ENCODE peak calls at places on chromosomes 3 and 15, in six cellular contexts. V is endothelial cell of umbilical vein, A is A549, J is HepG2, B is GM12878, R is K562. C is an unnamed sample.
A peak's percentile ranks its signal among the peaks of the same experiment; 100 is the strongest.

GRCh38 chr3:156561533-156561932 is 6.6 kb upstream of the SSR3 start:
- DNase-seq in J (no peak), B (no peak), V (no peak), A (no peak), R (no peak), C (no peak)

GRCh38 chr3:13636874-13637273 is 87.9 kb downstream of the FBLN2 start:
- DNase-seq in J (no peak), V (no peak), B (no peak), A (no peak), R (no peak), C (no peak)

GRCh38 chr3:101813817-101814440 is 34.9 kb downstream of the NXPE3 start:
- DNase-seq in V (peak; percentile 56), B (no peak), R (peak; percentile 13), J (peak; percentile 22), A (peak; percentile 22), C (peak; percentile 37)

GRCh38 chr3:128629936-128630335 is 20.7 kb downstream of the RPN1 start:
- DNase-seq in A (no peak), V (no peak), J (no peak), B (no peak), R (no peak), C (no peak)

GRCh38 chr15:64017082-64017588 is 29.1 kb downstream of the DAPK2 start:
- DNase-seq in J (peak; percentile 58), B (no peak), A (peak; percentile 83), R (no peak), V (no peak), C (no peak)

GRCh38 chr3:5002174-5002870 is 23.1 kb downstream of the BHLHE40 start:
- DNase-seq in R (peak; percentile 89), J (no peak), B (no peak), A (no peak), V (no peak), C (peak; percentile 88)

GRCh38 chr3:31841515-31841914 is 139.5 kb downstream of the OSBPL10 start:
- DNase-seq in V (no peak), B (no peak), J (no peak), R (no peak), A (no peak), C (no peak)

GRCh38 chr15:23646165-23647000 is 1.3 kb downstream of the MAGEL2 start:
- DNase-seq in R (no peak), J (no peak), A (no peak), V (no peak), B (no peak), C (no peak)

GRCh38 chr3:105722943-105723556 is 145.8 kb downstream of the CBLB start:
- DNase-seq in J (no peak), R (no peak), A (no peak), B (peak; percentile 36), V (no peak), C (peak; percentile 65)

GRCh38 chr3:38386992-38387750 is 40.6 kb downstream of the XYLB start:
- DNase-seq in V (no peak), B (no peak), J (no peak), A (no peak), R (no peak), C (no peak)

GRCh38 chr3:123936400-123936799 is 24.6 kb downstream of the CCDC14 start:
- DNase-seq in R (no peak), V (no peak), A (no peak), J (no peak), B (no peak), C (no peak)

GRCh38 chr3:67291287-67292252 is 293.5 kb downstream of the KBTBD8 start:
- DNase-seq in R (no peak), V (no peak), B (no peak), A (no peak), J (peak; percentile 59), C (no peak)

GRCh38 chr15:82630033-82630432 is 17.1 kb downstream of the CPEB1 start:
- DNase-seq in V (no peak), A (no peak), R (peak; percentile 39), B (no peak), J (no peak), C (no peak)

GRCh38 chr3:138400651-138401070 is 33.8 kb upstream of the ESYT3 start:
- DNase-seq in B (no peak), J (peak; percentile 62), A (no peak), R (no peak), V (no peak), C (no peak)

GRCh38 chr3:196518999-196519737 is 4.0 kb upstream of the SMCO1 start:
- DNase-seq in R (peak; percentile 95), V (peak; percentile 62), J (peak; percentile 82), B (no peak), A (peak; percentile 80), C (peak; percentile 76)

GRCh38 chr3:139304383-139304782 is 39.4 kb upstream of the MRPS22 start:
- DNase-seq in B (no peak), V (no peak), R (no peak), J (no peak), A (no peak), C (peak; percentile 15)

GRCh38 chr15:90909976-90910375 is 6.9 kb downstream of the MAN2A2 start:
- DNase-seq in V (no peak), A (no peak), R (no peak), J (no peak), B (no peak), C (no peak)

GRCh38 chr15:90907051-90907660 is 4.1 kb downstream of the MAN2A2 start:
- DNase-seq in R (no peak), V (no peak), B (no peak), J (no peak), A (no peak), C (no peak)

GRCh38 chr15:90906181-90906849 is 3.2 kb downstream of the MAN2A2 start:
- DNase-seq in V (no peak), A (no peak), B (no peak), J (no peak), R (no peak), C (no peak)

GRCh38 chr15:90905306-90906180 is 2.4 kb downstream of the MAN2A2 start:
- DNase-seq in A (no peak), V (no peak), R (no peak), B (no peak), J (no peak), C (no peak)

GRCh38 chr15:90907838-90908507 is 4.9 kb downstream of the MAN2A2 start:
- DNase-seq in A (no peak), J (no peak), R (no peak), B (no peak), V (no peak), C (no peak)
- TF ChIP-seq POLR2A in A (no peak), J (no peak), R (no peak), B (no peak), V (no peak), C (no peak)

GRCh38 chr3:25433106-25433505 is 5.0 kb downstream of the RARB start:
- DNase-seq in V (no peak), J (no peak), A (no peak), R (no peak), B (no peak), C (no peak)
- H3K4me3 ChIP-seq in V (peak overlapping the region; percentile 100), J (no peak overlapping the region), A (peak overlapping the region; percentile 68), R (no peak overlapping the region), B (no peak overlapping the region), C (no peak overlapping the region)

GRCh38 chr15:36661042-36661441 is 81.6 kb downstream of the CDIN1 start:
- DNase-seq in V (no peak), R (no peak), A (no peak), J (no peak), B (no peak), C (no peak)

GRCh38 chr15:36658905-36659304 is 79.5 kb downstream of the CDIN1 start:
- DNase-seq in J (no peak), B (no peak), R (no peak), A (no peak), V (no peak), C (no peak)

GRCh38 chr15:36653851-36654250 is 74.4 kb downstream of the CDIN1 start:
- DNase-seq in A (no peak), R (no peak), V (no peak), B (no peak), J (no peak), C (no peak)

GRCh38 chr15:36658321-36658720 is 78.9 kb downstream of the CDIN1 start:
- DNase-seq in J (no peak), A (no peak), R (no peak), V (no peak), B (no peak), C (no peak)
- TF ChIP-seq MYC in J (no peak), A (no peak), R (no peak), V (no peak), B (no peak), C (no peak)

DNA sequence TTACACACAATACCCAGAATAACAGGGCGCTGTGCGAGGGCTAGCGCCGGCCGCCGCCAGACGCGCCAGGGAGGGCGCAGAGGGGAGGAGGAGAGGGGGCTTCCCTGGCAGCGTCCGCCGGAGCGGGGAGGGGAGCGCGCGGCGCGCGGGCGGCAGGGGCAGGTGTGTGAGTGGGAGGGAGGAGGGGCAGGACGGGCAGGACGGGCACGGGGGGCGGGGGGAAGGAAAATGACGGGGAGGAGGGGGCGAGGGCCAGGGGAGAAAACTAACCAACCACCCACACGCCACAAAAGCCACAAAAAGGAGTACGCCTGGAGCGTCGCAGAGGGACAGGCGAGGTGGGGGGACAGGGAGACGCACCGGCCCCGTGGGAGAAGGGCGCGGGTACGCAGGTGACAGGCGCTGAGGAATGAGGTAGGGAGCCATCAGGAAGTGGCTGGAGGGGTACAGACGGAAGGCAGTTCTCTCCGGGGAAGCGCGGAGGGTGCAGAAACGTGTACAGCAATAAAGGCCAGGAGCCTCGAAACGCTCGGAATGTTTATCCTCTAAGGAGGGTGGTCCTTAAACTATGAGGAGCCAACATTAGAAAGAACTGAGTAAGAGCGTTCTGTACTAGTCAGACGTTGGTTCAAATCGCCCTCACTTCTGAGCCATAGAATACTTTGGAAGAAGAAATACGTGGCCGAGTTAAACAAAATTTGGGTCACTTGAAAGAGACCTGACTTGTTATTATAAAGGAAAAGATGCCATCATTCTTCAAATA is 683 bp upstream of the SATB1 start:
- DNase-seq in V (peak; percentile 6), J (no peak), B (no peak), R (no peak), A (no peak), C (peak; percentile 70)
- TF ChIP-seq POLR2A in V (no peak), J (no peak), B (no peak), R (no peak), A (no peak), C (no peak)

DNA sequence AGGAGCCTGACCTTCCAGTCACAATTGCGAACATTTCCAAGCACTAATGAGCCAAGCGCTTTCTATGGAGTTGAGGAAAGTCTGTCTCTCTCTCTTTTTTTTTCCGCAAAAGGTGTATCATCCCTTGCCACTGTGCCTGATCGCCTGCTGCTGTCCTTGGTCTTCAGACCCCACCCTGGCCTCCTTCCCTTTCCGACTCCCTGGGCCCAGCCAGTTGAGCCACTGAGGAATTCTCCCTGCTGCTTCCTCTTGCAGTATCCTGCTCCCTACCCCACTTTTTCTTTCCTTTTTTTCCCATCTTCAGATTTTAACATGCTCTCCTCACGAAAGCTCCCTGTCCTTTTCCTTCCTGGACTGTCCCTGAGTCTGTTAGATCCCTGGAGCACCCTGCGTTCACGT is 396.5 kb upstream of the C2CD4B start:
- DNase-seq in V (no peak), B (no peak), R (no peak), J (no peak), A (no peak), C (no peak)
- H3K4me3 ChIP-seq in V (no peak overlapping the region), B (no peak overlapping the region), R (no peak overlapping the region), J (no peak overlapping the region), A (no peak overlapping the region), C (no peak overlapping the region)